ENCODE peak calls at places on chromosomes 16 and 17, in four cellular contexts. One of them, this sample, is unnamed.

GRCh38 chr16:89506791-89507191 is 1.4 kb upstream of the SPG7 start:
- DNase-seq in HepG2: no peak
- DNase-seq in GM12878: no peak
- DNase-seq in K562: peak
- DNase-seq in this sample: no peak

GRCh38 chr17:75985986-75986385 is 6.9 kb downstream of the TEN1 start:
- DNase-seq in HepG2: no peak
- DNase-seq in GM12878: no peak
- DNase-seq in K562: no peak
- DNase-seq in this sample: no peak

GRCh38 chr16:57807252-57807967 is 5.1 kb upstream of the KIFC3 start:
- DNase-seq in HepG2: no peak
- DNase-seq in GM12878: no peak
- DNase-seq in K562: no peak
- DNase-seq in this sample: no peak

GRCh38 chr17:4436846-4437245 is 3.1 kb downstream of the SPNS3 start:
- DNase-seq in HepG2: no peak
- DNase-seq in GM12878: no peak
- DNase-seq in K562: no peak
- DNase-seq in this sample: no peak

GRCh38 chr17:65987988-65988387 is 203.9 kb downstream of the CEP112 start:
- DNase-seq in HepG2: peak
- DNase-seq in GM12878: peak
- DNase-seq in K562: no peak
- DNase-seq in this sample: peak

GRCh38 chr16:4698321-4699029 is 5.1 kb downstream of the NUDT16L1 start:
- DNase-seq in HepG2: no peak
- DNase-seq in GM12878: no peak
- DNase-seq in K562: no peak
- DNase-seq in this sample: no peak

GRCh38 chr17:58991718-58992331 is 114.9 kb downstream of the TRIM37 start:
- DNase-seq in HepG2: peak
- DNase-seq in GM12878: peak
- DNase-seq in K562: no peak
- DNase-seq in this sample: no peak

GRCh38 chr16:53768593-53768992 is 64.6 kb downstream of the FTO start:
- DNase-seq in HepG2: no peak
- DNase-seq in GM12878: no peak
- DNase-seq in K562: no peak
- DNase-seq in this sample: no peak

GRCh38 chr16:72092832-72093447 is 480 bp downstream of the TXNL4B start:
- DNase-seq in HepG2: peak
- DNase-seq in GM12878: no peak
- DNase-seq in K562: peak
- DNase-seq in this sample: no peak

GRCh38 chr16:28193530-28194423 is 18.0 kb downstream of the XPO6 start:
- DNase-seq in HepG2: no peak
- DNase-seq in GM12878: no peak
- DNase-seq in K562: no peak
- DNase-seq in this sample: no peak

GRCh38 chr17:3035968-3036280 is 27.5 kb downstream of the OR1D5 start:
- DNase-seq in HepG2: no peak
- DNase-seq in GM12878: no peak
- DNase-seq in K562: no peak
- DNase-seq in this sample: no peak

GRCh38 chr16:17331071-17331521 is 139.7 kb downstream of the XYLT1 start:
- DNase-seq in HepG2: no peak
- DNase-seq in GM12878: no peak
- DNase-seq in K562: no peak
- DNase-seq in this sample: no peak

GRCh38 chr17:58308173-58308984 is 20.2 kb downstream of the TSPOAP1 start:
- DNase-seq in HepG2: peak
- DNase-seq in GM12878: no peak
- DNase-seq in K562: no peak
- DNase-seq in this sample: peak

GRCh38 chr16:75603241-75603640 is 19.8 kb downstream of the ADAT1 start:
- DNase-seq in HepG2: no peak
- DNase-seq in GM12878: no peak
- DNase-seq in K562: no peak
- DNase-seq in this sample: no peak

GRCh38 chr16:85539084-85539483 is 74.0 kb upstream of the GSE1 start:
- DNase-seq in HepG2: no peak
- DNase-seq in GM12878: no peak
- DNase-seq in K562: no peak
- DNase-seq in this sample: no peak

GRCh38 chr17:8012996-8013640 is 10.7 kb downstream of the GUCY2D start:
- DNase-seq in HepG2: no peak
- DNase-seq in GM12878: no peak
- DNase-seq in K562: no peak
- DNase-seq in this sample: no peak

GRCh38 chr17:28141333-28141732 is 98.9 kb downstream of the NLK start:
- DNase-seq in HepG2: no peak
- DNase-seq in GM12878: no peak
- DNase-seq in K562: no peak
- DNase-seq in this sample: no peak

GRCh38 chr17:6135216-6135615 is 65.0 kb downstream of the WSCD1 start:
- DNase-seq in HepG2: no peak
- DNase-seq in GM12878: no peak
- DNase-seq in K562: no peak
- DNase-seq in this sample: no peak

GRCh38 chr17:27657620-27658019 is 26.6 kb downstream of the LGALS9 start:
- DNase-seq in HepG2: no peak
- DNase-seq in GM12878: no peak
- DNase-seq in K562: no peak
- DNase-seq in this sample: peak

GRCh38 chr16:86031141-86031678 is 132.2 kb downstream of the IRF8 start:
- DNase-seq in HepG2: no peak
- DNase-seq in GM12878: no peak
- DNase-seq in K562: no peak
- DNase-seq in this sample: no peak

GRCh38 chr16:72626623-72627022 is 421.3 kb downstream of the ZFHX3 start:
- DNase-seq in HepG2: no peak
- DNase-seq in GM12878: no peak
- DNase-seq in K562: no peak
- DNase-seq in this sample: no peak

GRCh38 chr17:57445051-57445450 is 188.7 kb downstream of the MSI2 start:
- DNase-seq in HepG2: peak
- DNase-seq in GM12878: no peak
- DNase-seq in K562: no peak
- DNase-seq in this sample: no peak

GRCh38 chr16:28876973-28877641 is 1.2 kb upstream of the ATP2A1 start:
- DNase-seq in HepG2: no peak
- DNase-seq in GM12878: no peak
- DNase-seq in K562: no peak
- DNase-seq in this sample: no peak

GRCh38 chr17:79715318-79716182 is 15.2 kb upstream of the ENPP7 start:
- DNase-seq in HepG2: peak
- DNase-seq in GM12878: no peak
- DNase-seq in K562: no peak
- DNase-seq in this sample: no peak

GRCh38 chr17:67377727-67378443 is 804 bp downstream of the PITPNC1 start:
- DNase-seq in HepG2: no peak
- DNase-seq in GM12878: no peak
- DNase-seq in K562: peak
- DNase-seq in this sample: peak

GRCh38 chr17:3929764-3930163 is 13.5 kb upstream of the P2RX1 start:
- DNase-seq in HepG2: no peak
- DNase-seq in GM12878: no peak
- DNase-seq in K562: no peak
- DNase-seq in this sample: no peak

GRCh38 chr16:1316033-1316405 is 6.6 kb downstream of the UBE2I start:
- DNase-seq in HepG2: no peak
- DNase-seq in GM12878: no peak
- DNase-seq in K562: no peak
- DNase-seq in this sample: no peak

GRCh38 chr16:53849585-53849984 is 145.6 kb downstream of the FTO start:
- DNase-seq in HepG2: no peak
- DNase-seq in GM12878: no peak
- DNase-seq in K562: no peak
- DNase-seq in this sample: no peak

GRCh38 chr16:85460252-85460982 is 152.7 kb upstream of the GSE1 start:
- DNase-seq in HepG2: no peak
- DNase-seq in GM12878: no peak
- DNase-seq in K562: peak
- DNase-seq in this sample: no peak

GRCh38 chr16:11372924-11373306 is 27.7 kb downstream of the RMI2 start:
- DNase-seq in HepG2: no peak
- DNase-seq in GM12878: no peak
- DNase-seq in K562: no peak
- DNase-seq in this sample: no peak

GRCh38 chr17:12947047-12947446 is 70.8 kb downstream of the ELAC2 start:
- DNase-seq in HepG2: no peak
- DNase-seq in GM12878: no peak
- DNase-seq in K562: no peak
- DNase-seq in this sample: no peak

GRCh38 chr16:8989099-8989878 is 25.6 kb upstream of the USP7 start:
- DNase-seq in HepG2: peak
- DNase-seq in GM12878: no peak
- DNase-seq in K562: no peak
- DNase-seq in this sample: no peak

GRCh38 chr17:37650419-37651003 is 7.3 kb upstream of the DDX52 start:
- DNase-seq in HepG2: peak
- DNase-seq in GM12878: no peak
- DNase-seq in K562: peak
- DNase-seq in this sample: peak

GRCh38 chr17:57954421-57955182 is 610 bp downstream of the CUEDC1 start:
- DNase-seq in HepG2: no peak
- DNase-seq in GM12878: no peak
- DNase-seq in K562: no peak
- DNase-seq in this sample: peak

GRCh38 chr16:89046491-89046890 is 47.2 kb upstream of the ACSF3 start:
- DNase-seq in HepG2: no peak
- DNase-seq in GM12878: no peak
- DNase-seq in K562: no peak
- DNase-seq in this sample: no peak

GRCh38 chr16:4114257-4115208 is 1.7 kb downstream of the ADCY9 start:
- DNase-seq in HepG2: no peak
- DNase-seq in GM12878: no peak
- DNase-seq in K562: no peak
- DNase-seq in this sample: peak

GRCh38 chr17:80878876-80879722 is 112.5 kb upstream of the CHMP6 start:
- DNase-seq in HepG2: no peak
- DNase-seq in GM12878: no peak
- DNase-seq in K562: no peak
- DNase-seq in this sample: peak

DNA sequence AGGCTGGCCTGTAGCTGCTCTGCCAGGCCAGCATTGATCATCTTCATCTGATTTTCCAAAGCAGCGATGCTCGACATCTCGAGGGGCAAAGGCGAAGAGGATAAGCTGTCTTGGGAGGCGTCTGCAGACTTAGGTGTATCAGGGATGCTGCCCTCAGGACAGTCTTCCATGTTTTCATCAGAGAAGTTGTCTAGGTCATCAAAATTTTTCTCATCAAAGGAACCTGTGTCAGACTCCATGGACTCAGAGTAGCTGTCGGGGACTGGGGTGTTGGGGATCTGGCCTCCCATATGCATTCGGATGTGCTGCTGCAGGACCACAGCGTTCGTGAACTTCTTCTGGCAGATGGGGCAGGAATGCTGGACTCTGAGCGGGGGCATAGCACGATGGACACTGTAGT is 11.5 kb downstream of the SALL1 start:
- DNase-seq in HepG2: no peak
- DNase-seq in GM12878: no peak
- DNase-seq in K562: no peak
- DNase-seq in this sample: no peak
- TF ChIP-seq ETV6 in HepG2: no peak
- TF ChIP-seq ETV6 in GM12878: no peak
- TF ChIP-seq ETV6 in K562: no peak
- TF ChIP-seq ETV6 in this sample: no peak

GRCh38 chr17:17090642-17091103 is 48.4 kb downstream of the MPRIP start:
- DNase-seq in HepG2: no peak
- DNase-seq in GM12878: no peak
- DNase-seq in K562: no peak
- DNase-seq in this sample: no peak
- TF ChIP-seq ETV6 in HepG2: no peak
- TF ChIP-seq ETV6 in GM12878: no peak
- TF ChIP-seq ETV6 in K562: no peak
- TF ChIP-seq ETV6 in this sample: no peak

GRCh38 chr17:40070895-40071719 is 8.3 kb downstream of the THRA start:
- DNase-seq in HepG2: no peak
- DNase-seq in GM12878: no peak
- DNase-seq in K562: no peak
- DNase-seq in this sample: no peak
- TF ChIP-seq ETV6 in HepG2: no peak
- TF ChIP-seq ETV6 in GM12878: no peak
- TF ChIP-seq ETV6 in K562: no peak
- TF ChIP-seq ETV6 in this sample: no peak

GRCh38 chr17:73313526-73314127 is 1.8 kb upstream of the CDC42EP4 start:
- DNase-seq in HepG2: no peak
- DNase-seq in GM12878: no peak
- DNase-seq in K562: no peak
- DNase-seq in this sample: no peak
- TF ChIP-seq ETV6 in HepG2: no peak
- TF ChIP-seq ETV6 in GM12878: no peak
- TF ChIP-seq ETV6 in K562: no peak
- TF ChIP-seq ETV6 in this sample: no peak

GRCh38 chr16:26992661-26993365 is 73.9 kb upstream of the C16orf82 start:
- DNase-seq in HepG2: no peak
- DNase-seq in GM12878: no peak
- DNase-seq in K562: no peak
- DNase-seq in this sample: no peak

GRCh38 chr16:26988186-26988585 is 78.5 kb upstream of the C16orf82 start:
- DNase-seq in HepG2: no peak
- DNase-seq in GM12878: no peak
- DNase-seq in K562: no peak
- DNase-seq in this sample: no peak

GRCh38 chr16:26983426-26983825 is 83.3 kb upstream of the C16orf82 start:
- DNase-seq in HepG2: no peak
- DNase-seq in GM12878: no peak
- DNase-seq in K562: no peak
- DNase-seq in this sample: no peak

GRCh38 chr16:26985100-26986065 is 81.3 kb upstream of the C16orf82 start:
- DNase-seq in HepG2: no peak
- DNase-seq in GM12878: no peak
- DNase-seq in K562: no peak
- DNase-seq in this sample: peak

DNA sequence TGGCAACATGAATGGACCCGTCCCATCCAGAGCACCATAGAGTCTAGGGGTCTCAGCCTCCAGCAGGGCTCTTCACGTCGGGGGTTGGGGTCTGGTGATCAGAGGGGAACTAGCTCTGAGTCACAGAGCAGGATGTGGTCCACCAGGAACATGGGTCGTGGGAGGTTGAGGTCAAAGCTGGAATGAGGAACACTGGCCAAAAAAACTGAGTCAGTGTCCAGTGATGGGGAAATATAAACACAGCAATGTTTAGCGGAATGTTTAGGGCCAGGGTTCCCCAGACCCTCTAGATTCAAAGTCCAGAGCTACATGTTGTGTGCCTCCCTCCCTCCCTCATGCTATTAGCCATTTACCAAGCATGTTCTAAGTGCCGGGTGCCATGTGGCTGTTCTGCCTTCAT is 79.1 kb upstream of the C16orf82 start:
- DNase-seq in HepG2: no peak
- DNase-seq in GM12878: no peak
- DNase-seq in K562: no peak
- DNase-seq in this sample: no peak
- TF ChIP-seq ETV6 in HepG2: no peak
- TF ChIP-seq ETV6 in GM12878: no peak
- TF ChIP-seq ETV6 in K562: no peak
- TF ChIP-seq ETV6 in this sample: no peak

This sample was measured in WTC11.